ENCODE peak calls at places on chromosomes 12 and 14, in eight cellular contexts. One of them, this sample, is unnamed.

GRCh38 chr12:64560395-64561301 is 49.6 kb upstream of the RASSF3 start:
- DNase-seq in D341Med: no peak
- DNase-seq in non-pigmented ciliary epithelial cell: peak
- DNase-seq in globus pallidus: no peak
- DNase-seq in KG1: no peak
- DNase-seq in activated T-helper 1 cell treated with anti-CD3 and anti-CD28 coated beads, Interleukin-12 subunit alpha, Interleukin-12 subunit beta, Interleukin-2, Interleukin-4 antibody, amounts not matched to agents 30 ng/mL and 10 ng/mL and 1 ng/mL, durations not matched to agents 14 hours and 24 hours and 36 hours: no peak
- DNase-seq in AG10803: peak
- DNase-seq in WTC11: no peak
- DNase-seq in this sample: no peak

GRCh38 chr12:29783773-29784666 is at the start of gene TMTC1:
- DNase-seq in non-pigmented ciliary epithelial cell: no peak
- DNase-seq in AG10803: peak
- DNase-seq in KG1: no peak
- DNase-seq in D341Med: peak
- DNase-seq in WTC11: peak
- DNase-seq in activated T-helper 1 cell treated with anti-CD3 and anti-CD28 coated beads, Interleukin-12 subunit alpha, Interleukin-12 subunit beta, Interleukin-2, Interleukin-4 antibody, amounts not matched to agents 30 ng/mL and 10 ng/mL and 1 ng/mL, durations not matched to agents 14 hours and 24 hours and 36 hours: no peak
- DNase-seq in globus pallidus: peak
- DNase-seq in this sample: no peak

GRCh38 chr12:48197549-48197966 is 5.5 kb downstream of the OR10AD1 start:
- DNase-seq in activated T-helper 1 cell treated with anti-CD3 and anti-CD28 coated beads, Interleukin-12 subunit alpha, Interleukin-12 subunit beta, Interleukin-2, Interleukin-4 antibody, amounts not matched to agents 30 ng/mL and 10 ng/mL and 1 ng/mL, durations not matched to agents 14 hours and 24 hours and 36 hours: no peak
- DNase-seq in non-pigmented ciliary epithelial cell: no peak
- DNase-seq in AG10803: no peak
- DNase-seq in KG1: no peak
- DNase-seq in D341Med: no peak
- DNase-seq in globus pallidus: no peak
- DNase-seq in WTC11: no peak
- DNase-seq in this sample: peak

GRCh38 chr12:8992086-8992409 is 2.7 kb downstream of the KLRG1 start:
- DNase-seq in non-pigmented ciliary epithelial cell: no peak
- DNase-seq in globus pallidus: no peak
- DNase-seq in D341Med: no peak
- DNase-seq in AG10803: no peak
- DNase-seq in activated T-helper 1 cell treated with anti-CD3 and anti-CD28 coated beads, Interleukin-12 subunit alpha, Interleukin-12 subunit beta, Interleukin-2, Interleukin-4 antibody, amounts not matched to agents 30 ng/mL and 10 ng/mL and 1 ng/mL, durations not matched to agents 14 hours and 24 hours and 36 hours: no peak
- DNase-seq in WTC11: no peak
- DNase-seq in KG1: no peak
- DNase-seq in this sample: peak

GRCh38 chr12:17661250-17661649 is 428.7 kb downstream of the RERGL start:
- DNase-seq in AG10803: no peak
- DNase-seq in non-pigmented ciliary epithelial cell: no peak
- DNase-seq in KG1: no peak
- DNase-seq in D341Med: no peak
- DNase-seq in globus pallidus: no peak
- DNase-seq in WTC11: no peak
- DNase-seq in activated T-helper 1 cell treated with anti-CD3 and anti-CD28 coated beads, Interleukin-12 subunit alpha, Interleukin-12 subunit beta, Interleukin-2, Interleukin-4 antibody, amounts not matched to agents 30 ng/mL and 10 ng/mL and 1 ng/mL, durations not matched to agents 14 hours and 24 hours and 36 hours: no peak
- DNase-seq in this sample: no peak

GRCh38 chr12:50740307-50740706 is 23.6 kb upstream of the ATF1 start:
- DNase-seq in AG10803: no peak
- DNase-seq in globus pallidus: no peak
- DNase-seq in non-pigmented ciliary epithelial cell: no peak
- DNase-seq in D341Med: no peak
- DNase-seq in WTC11: no peak
- DNase-seq in KG1: no peak
- DNase-seq in activated T-helper 1 cell treated with anti-CD3 and anti-CD28 coated beads, Interleukin-12 subunit alpha, Interleukin-12 subunit beta, Interleukin-2, Interleukin-4 antibody, amounts not matched to agents 30 ng/mL and 10 ng/mL and 1 ng/mL, durations not matched to agents 14 hours and 24 hours and 36 hours: no peak
- DNase-seq in this sample: no peak

GRCh38 chr12:45658066-45658465 is 71.4 kb upstream of the ARID2 start:
- DNase-seq in activated T-helper 1 cell treated with anti-CD3 and anti-CD28 coated beads, Interleukin-12 subunit alpha, Interleukin-12 subunit beta, Interleukin-2, Interleukin-4 antibody, amounts not matched to agents 30 ng/mL and 10 ng/mL and 1 ng/mL, durations not matched to agents 14 hours and 24 hours and 36 hours: no peak
- DNase-seq in D341Med: no peak
- DNase-seq in non-pigmented ciliary epithelial cell: no peak
- DNase-seq in WTC11: no peak
- DNase-seq in globus pallidus: no peak
- DNase-seq in AG10803: no peak
- DNase-seq in KG1: no peak
- DNase-seq in this sample: peak

GRCh38 chr12:105330283-105330937 is at the start of gene C12orf75:
- DNase-seq in D341Med: peak
- DNase-seq in non-pigmented ciliary epithelial cell: no peak
- DNase-seq in AG10803: peak
- DNase-seq in activated T-helper 1 cell treated with anti-CD3 and anti-CD28 coated beads, Interleukin-12 subunit alpha, Interleukin-12 subunit beta, Interleukin-2, Interleukin-4 antibody, amounts not matched to agents 30 ng/mL and 10 ng/mL and 1 ng/mL, durations not matched to agents 14 hours and 24 hours and 36 hours: peak
- DNase-seq in globus pallidus: peak
- DNase-seq in KG1: peak
- DNase-seq in WTC11: peak
- DNase-seq in this sample: peak

GRCh38 chr12:83827193-83827592 is 1085.4 kb downstream of the SLC6A15 start:
- DNase-seq in globus pallidus: peak
- DNase-seq in AG10803: no peak
- DNase-seq in non-pigmented ciliary epithelial cell: no peak
- DNase-seq in activated T-helper 1 cell treated with anti-CD3 and anti-CD28 coated beads, Interleukin-12 subunit alpha, Interleukin-12 subunit beta, Interleukin-2, Interleukin-4 antibody, amounts not matched to agents 30 ng/mL and 10 ng/mL and 1 ng/mL, durations not matched to agents 14 hours and 24 hours and 36 hours: no peak
- DNase-seq in D341Med: no peak
- DNase-seq in KG1: no peak
- DNase-seq in WTC11: no peak
- DNase-seq in this sample: no peak

GRCh38 chr14:67411820-67412421 is at the start of gene PLEK2:
- DNase-seq in D341Med: peak
- DNase-seq in WTC11: peak
- DNase-seq in globus pallidus: no peak
- DNase-seq in non-pigmented ciliary epithelial cell: no peak
- DNase-seq in KG1: no peak
- DNase-seq in activated T-helper 1 cell treated with anti-CD3 and anti-CD28 coated beads, Interleukin-12 subunit alpha, Interleukin-12 subunit beta, Interleukin-2, Interleukin-4 antibody, amounts not matched to agents 30 ng/mL and 10 ng/mL and 1 ng/mL, durations not matched to agents 14 hours and 24 hours and 36 hours: peak
- DNase-seq in AG10803: peak
- DNase-seq in this sample: no peak

GRCh38 chr14:68719634-68720384 is 73.1 kb downstream of the ZFP36L1 start:
- DNase-seq in KG1: peak
- DNase-seq in AG10803: no peak
- DNase-seq in globus pallidus: no peak
- DNase-seq in D341Med: no peak
- DNase-seq in activated T-helper 1 cell treated with anti-CD3 and anti-CD28 coated beads, Interleukin-12 subunit alpha, Interleukin-12 subunit beta, Interleukin-2, Interleukin-4 antibody, amounts not matched to agents 30 ng/mL and 10 ng/mL and 1 ng/mL, durations not matched to agents 14 hours and 24 hours and 36 hours: no peak
- DNase-seq in WTC11: no peak
- DNase-seq in non-pigmented ciliary epithelial cell: no peak
- DNase-seq in this sample: peak

GRCh38 chr14:54251356-54251755 is 145.5 kb upstream of the CDKN3 start:
- DNase-seq in WTC11: no peak
- DNase-seq in globus pallidus: no peak
- DNase-seq in KG1: no peak
- DNase-seq in D341Med: no peak
- DNase-seq in non-pigmented ciliary epithelial cell: no peak
- DNase-seq in activated T-helper 1 cell treated with anti-CD3 and anti-CD28 coated beads, Interleukin-12 subunit alpha, Interleukin-12 subunit beta, Interleukin-2, Interleukin-4 antibody, amounts not matched to agents 30 ng/mL and 10 ng/mL and 1 ng/mL, durations not matched to agents 14 hours and 24 hours and 36 hours: no peak
- DNase-seq in AG10803: peak
- DNase-seq in this sample: no peak

GRCh38 chr12:37546901-37547475 is 769.6 kb upstream of the ALG10B start:
- DNase-seq in non-pigmented ciliary epithelial cell: no peak
- DNase-seq in D341Med: no peak
- DNase-seq in AG10803: no peak
- DNase-seq in KG1: no peak
- DNase-seq in WTC11: no peak
- DNase-seq in globus pallidus: no peak
- DNase-seq in activated T-helper 1 cell treated with anti-CD3 and anti-CD28 coated beads, Interleukin-12 subunit alpha, Interleukin-12 subunit beta, Interleukin-2, Interleukin-4 antibody, amounts not matched to agents 30 ng/mL and 10 ng/mL and 1 ng/mL, durations not matched to agents 14 hours and 24 hours and 36 hours: no peak
- DNase-seq in this sample: no peak

GRCh38 chr12:6113691-6114475 is 10.6 kb downstream of the VWF start:
- DNase-seq in non-pigmented ciliary epithelial cell: no peak
- DNase-seq in globus pallidus: no peak
- DNase-seq in WTC11: no peak
- DNase-seq in activated T-helper 1 cell treated with anti-CD3 and anti-CD28 coated beads, Interleukin-12 subunit alpha, Interleukin-12 subunit beta, Interleukin-2, Interleukin-4 antibody, amounts not matched to agents 30 ng/mL and 10 ng/mL and 1 ng/mL, durations not matched to agents 14 hours and 24 hours and 36 hours: no peak
- DNase-seq in D341Med: no peak
- DNase-seq in KG1: no peak
- DNase-seq in AG10803: no peak
- DNase-seq in this sample: no peak

GRCh38 chr14:104109731-104110361 is 24.3 kb downstream of the ASPG start:
- DNase-seq in WTC11: peak
- DNase-seq in AG10803: no peak
- DNase-seq in globus pallidus: no peak
- DNase-seq in KG1: no peak
- DNase-seq in activated T-helper 1 cell treated with anti-CD3 and anti-CD28 coated beads, Interleukin-12 subunit alpha, Interleukin-12 subunit beta, Interleukin-2, Interleukin-4 antibody, amounts not matched to agents 30 ng/mL and 10 ng/mL and 1 ng/mL, durations not matched to agents 14 hours and 24 hours and 36 hours: no peak
- DNase-seq in D341Med: no peak
- DNase-seq in non-pigmented ciliary epithelial cell: no peak
- DNase-seq in this sample: no peak

GRCh38 chr14:100688598-100689499 is 37.8 kb upstream of the DLK1 start:
- DNase-seq in KG1: no peak
- DNase-seq in AG10803: peak
- DNase-seq in activated T-helper 1 cell treated with anti-CD3 and anti-CD28 coated beads, Interleukin-12 subunit alpha, Interleukin-12 subunit beta, Interleukin-2, Interleukin-4 antibody, amounts not matched to agents 30 ng/mL and 10 ng/mL and 1 ng/mL, durations not matched to agents 14 hours and 24 hours and 36 hours: no peak
- DNase-seq in D341Med: no peak
- DNase-seq in non-pigmented ciliary epithelial cell: peak
- DNase-seq in globus pallidus: no peak
- DNase-seq in WTC11: no peak
- DNase-seq in this sample: peak

GRCh38 chr14:105865266-105865903 is 339.0 kb downstream of the TMEM121 start:
- DNase-seq in WTC11: peak
- DNase-seq in non-pigmented ciliary epithelial cell: no peak
- DNase-seq in activated T-helper 1 cell treated with anti-CD3 and anti-CD28 coated beads, Interleukin-12 subunit alpha, Interleukin-12 subunit beta, Interleukin-2, Interleukin-4 antibody, amounts not matched to agents 30 ng/mL and 10 ng/mL and 1 ng/mL, durations not matched to agents 14 hours and 24 hours and 36 hours: no peak
- DNase-seq in KG1: no peak
- DNase-seq in AG10803: no peak
- DNase-seq in globus pallidus: no peak
- DNase-seq in D341Med: no peak
- DNase-seq in this sample: no peak

GRCh38 chr12:22048351-22049041 is 2.5 kb downstream of the CMAS start:
- DNase-seq in AG10803: no peak
- DNase-seq in D341Med: no peak
- DNase-seq in KG1: no peak
- DNase-seq in activated T-helper 1 cell treated with anti-CD3 and anti-CD28 coated beads, Interleukin-12 subunit alpha, Interleukin-12 subunit beta, Interleukin-2, Interleukin-4 antibody, amounts not matched to agents 30 ng/mL and 10 ng/mL and 1 ng/mL, durations not matched to agents 14 hours and 24 hours and 36 hours: no peak
- DNase-seq in non-pigmented ciliary epithelial cell: no peak
- DNase-seq in WTC11: no peak
- DNase-seq in globus pallidus: no peak
- DNase-seq in this sample: no peak

GRCh38 chr14:67425603-67426002 is 13.6 kb upstream of the PLEK2 start:
- DNase-seq in WTC11: no peak
- DNase-seq in D341Med: no peak
- DNase-seq in AG10803: no peak
- DNase-seq in activated T-helper 1 cell treated with anti-CD3 and anti-CD28 coated beads, Interleukin-12 subunit alpha, Interleukin-12 subunit beta, Interleukin-2, Interleukin-4 antibody, amounts not matched to agents 30 ng/mL and 10 ng/mL and 1 ng/mL, durations not matched to agents 14 hours and 24 hours and 36 hours: no peak
- DNase-seq in globus pallidus: no peak
- DNase-seq in KG1: no peak
- DNase-seq in non-pigmented ciliary epithelial cell: no peak
- DNase-seq in this sample: no peak

GRCh38 chr12:30796508-30796780 is 41.7 kb upstream of the CAPRIN2 start:
- DNase-seq in D341Med: peak
- DNase-seq in WTC11: peak
- DNase-seq in AG10803: peak
- DNase-seq in globus pallidus: no peak
- DNase-seq in activated T-helper 1 cell treated with anti-CD3 and anti-CD28 coated beads, Interleukin-12 subunit alpha, Interleukin-12 subunit beta, Interleukin-2, Interleukin-4 antibody, amounts not matched to agents 30 ng/mL and 10 ng/mL and 1 ng/mL, durations not matched to agents 14 hours and 24 hours and 36 hours: no peak
- DNase-seq in KG1: no peak
- DNase-seq in non-pigmented ciliary epithelial cell: peak
- DNase-seq in this sample: no peak

GRCh38 chr12:6215120-6215807 is 15.1 kb downstream of the CD9 start:
- DNase-seq in WTC11: peak
- DNase-seq in D341Med: no peak
- DNase-seq in non-pigmented ciliary epithelial cell: no peak
- DNase-seq in activated T-helper 1 cell treated with anti-CD3 and anti-CD28 coated beads, Interleukin-12 subunit alpha, Interleukin-12 subunit beta, Interleukin-2, Interleukin-4 antibody, amounts not matched to agents 30 ng/mL and 10 ng/mL and 1 ng/mL, durations not matched to agents 14 hours and 24 hours and 36 hours: no peak
- DNase-seq in AG10803: no peak
- DNase-seq in KG1: no peak
- DNase-seq in globus pallidus: no peak
- DNase-seq in this sample: no peak

GRCh38 chr12:9742665-9743064 is 9.8 kb upstream of the CLECL1 start:
- DNase-seq in D341Med: no peak
- DNase-seq in globus pallidus: no peak
- DNase-seq in activated T-helper 1 cell treated with anti-CD3 and anti-CD28 coated beads, Interleukin-12 subunit alpha, Interleukin-12 subunit beta, Interleukin-2, Interleukin-4 antibody, amounts not matched to agents 30 ng/mL and 10 ng/mL and 1 ng/mL, durations not matched to agents 14 hours and 24 hours and 36 hours: peak
- DNase-seq in AG10803: no peak
- DNase-seq in WTC11: no peak
- DNase-seq in KG1: no peak
- DNase-seq in non-pigmented ciliary epithelial cell: no peak
- DNase-seq in this sample: no peak

GRCh38 chr12:60263146-60263545 is 667.3 kb downstream of the SLC16A7 start:
- DNase-seq in D341Med: no peak
- DNase-seq in AG10803: peak
- DNase-seq in KG1: no peak
- DNase-seq in globus pallidus: no peak
- DNase-seq in non-pigmented ciliary epithelial cell: no peak
- DNase-seq in activated T-helper 1 cell treated with anti-CD3 and anti-CD28 coated beads, Interleukin-12 subunit alpha, Interleukin-12 subunit beta, Interleukin-2, Interleukin-4 antibody, amounts not matched to agents 30 ng/mL and 10 ng/mL and 1 ng/mL, durations not matched to agents 14 hours and 24 hours and 36 hours: no peak
- DNase-seq in WTC11: no peak
- DNase-seq in this sample: no peak

This sample was measured in Kasumi-1.